ENCODE peak calls at places on chromosome 9, in nine cellular contexts. Y is mesothelial cell of epicardium, H is astrocyte of the spinal cord, Q is fibroblast of the aortic adventitia, B is tibial artery, S is colonic mucosa, Z is epithelial cell of esophagus, X is HCT116, E is A549. P is an unnamed sample.

GRCh38 chr9:120402741-120403542 is 177.0 kb downstream of the CDK5RAP2 start:
- DNase-seq in H (peak; percentile 97), X (peak; percentile 65), B (no peak), S (no peak), Y (no peak), Q (peak; percentile 87), E (peak; percentile 93), Z (peak; percentile 87), P (no peak)

GRCh38 chr9:18928711-18929110 is 104.3 kb downstream of the SAXO1 start:
- DNase-seq in Z (no peak), S (no peak), X (no peak), B (no peak), H (peak; percentile 56), Q (peak; percentile 61), E (no peak), Y (no peak), P (no peak)

GRCh38 chr9:34267660-34268059 is 61.4 kb downstream of the KIF24 start:
- DNase-seq in Z (no peak), Y (no peak), E (no peak), Q (no peak), B (no peak), H (no peak), X (no peak), S (no peak), P (no peak)

GRCh38 chr9:36894695-36895310 is 139.3 kb downstream of the PAX5 start:
- DNase-seq in Y (no peak), Z (no peak), E (no peak), H (no peak), Q (no peak), S (no peak), X (no peak), B (no peak), P (no peak)

GRCh38 chr9:6937209-6937608 is 179.4 kb downstream of the KDM4C start:
- DNase-seq in B (no peak), Q (no peak), Z (no peak), E (no peak), S (no peak), Y (no peak), H (no peak), X (no peak), P (no peak)

GRCh38 chr9:93105620-93106019 is 9.6 kb downstream of the CARD19 start:
- DNase-seq in E (no peak), B (no peak), H (no peak), X (no peak), Z (no peak), Q (no peak), Y (no peak), S (no peak), P (no peak)

GRCh38 chr9:93119953-93120845 is 13.9 kb downstream of the NINJ1 start:
- DNase-seq in E (peak; percentile 89), H (peak; percentile 95), X (peak; percentile 83), Y (peak; percentile 19), Q (peak; percentile 94), S (peak; percentile 72), B (peak; percentile 95), Z (peak; percentile 90), P (peak; percentile 22)

GRCh38 chr9:137313326-137313920 is 11.4 kb upstream of the NRARP start:
- DNase-seq in B (no peak), H (no peak), Z (no peak), S (no peak), X (no peak), E (peak; percentile 27), Q (no peak), Y (no peak), P (peak; percentile 24)

GRCh38 chr9:84667571-84668203 is 1.8 kb upstream of the NTRK2 start:
- DNase-seq in S (peak; percentile 17), Y (no peak), Z (peak; percentile 58), E (peak; percentile 41), B (no peak), H (peak; percentile 43), Q (peak; percentile 12), X (no peak), P (peak; percentile 31)

GRCh38 chr9:90451804-90452203 is 190.8 kb downstream of the DIRAS2 start:
- DNase-seq in Z (no peak), Y (no peak), B (no peak), E (no peak), H (no peak), Q (no peak), X (no peak), S (no peak), P (no peak)

GRCh38 chr9:98094851-98095250 is 24.2 kb downstream of the TRIM14 start:
- DNase-seq in Z (no peak), Q (no peak), S (no peak), E (no peak), Y (no peak), X (no peak), H (no peak), B (no peak), P (no peak)

GRCh38 chr9:24333629-24334028 is 212.1 kb downstream of the IZUMO3 start:
- DNase-seq in X (no peak), S (no peak), Y (no peak), B (no peak), Z (no peak), E (no peak), H (no peak), Q (no peak), P (no peak)
- TF ChIP-seq CTCF in X (no peak), S (no peak), Y (no peak), B (no peak), Z (no peak), E (no peak), H (no peak), Q (no peak), P (peak; percentile 9)

GRCh38 chr9:99171225-99172128 is 50.3 kb downstream of the ALG2 start:
- DNase-seq in Y (no peak), E (no peak), B (no peak), H (no peak), Z (no peak), Q (no peak), S (no peak), X (no peak), P (no peak)

GRCh38 chr9:99167694-99168093 is 54.0 kb downstream of the ALG2 start:
- DNase-seq in B (no peak), H (no peak), Y (no peak), S (no peak), X (no peak), Z (no peak), E (no peak), Q (no peak), P (no peak)

GRCh38 chr9:99169086-99169485 is 52.7 kb downstream of the ALG2 start:
- DNase-seq in S (no peak), H (no peak), Q (no peak), B (no peak), E (no peak), Y (no peak), X (no peak), Z (no peak), P (no peak)

GRCh38 chr9:99172129-99173091 is 49.3 kb downstream of the ALG2 start:
- DNase-seq in H (no peak), B (no peak), E (no peak), S (no peak), Y (no peak), Z (no peak), Q (no peak), X (no peak), P (peak; percentile 81)

GRCh38 chr9:99169982-99170761 is 51.6 kb downstream of the ALG2 start:
- DNase-seq in S (no peak), Y (no peak), B (no peak), Q (no peak), H (no peak), Z (no peak), X (no peak), E (no peak), P (peak; percentile 73)
- TF ChIP-seq CTCF in S (no peak), Y (no peak), B (no peak), Q (no peak), H (no peak), Z (no peak), X (no peak), E (no peak), P (peak; percentile 51)

DNA sequence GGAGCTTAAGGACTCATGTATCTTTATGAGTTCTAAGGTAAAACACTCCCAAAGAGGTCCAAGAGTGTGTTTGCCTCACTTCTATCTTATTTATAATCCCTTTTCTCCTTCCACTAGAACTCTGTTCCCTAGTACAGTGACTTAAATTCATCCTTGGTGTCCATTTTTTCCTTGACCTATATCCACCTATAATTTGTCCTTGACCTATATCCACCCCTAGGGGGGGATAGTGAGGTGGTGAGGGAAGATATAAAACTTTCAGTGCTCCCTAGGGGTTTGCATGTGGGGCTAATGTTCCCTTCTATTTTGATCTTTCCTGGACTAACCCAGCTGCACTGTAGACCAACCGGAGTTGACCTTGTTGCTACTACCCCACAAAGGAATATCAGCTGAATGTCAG is 83.5 kb upstream of the GNAQ start:
- DNase-seq in S (no peak), E (peak; percentile 7), X (no peak), Z (peak; percentile 6), Q (peak; percentile 5), H (no peak), Y (no peak), B (no peak), P (no peak)
- TF ChIP-seq CTCF in S (no peak), E (peak; percentile 26), X (no peak), Z (peak; percentile 23), Q (peak; percentile 44), H (peak; percentile 34), Y (peak; percentile 28), B (no peak), P (peak; percentile 69)

GRCh38 chr9:130110166-130110565 is 56.5 kb downstream of the GPR107 start:
- DNase-seq in X (no peak), S (no peak), Q (no peak), Z (no peak), Y (no peak), E (no peak), B (no peak), H (no peak), P (no peak)
- TF ChIP-seq CTCF in X (peak; percentile 29), S (no peak), Q (no peak), Z (peak; percentile 37), Y (no peak), E (no peak), B (no peak), H (peak; percentile 47), P (no peak)

GRCh38 chr9:71485306-71485705 is 283.0 kb downstream of the CEMIP2 start:
- DNase-seq in H (no peak), E (no peak), Y (no peak), S (no peak), Q (no peak), Z (no peak), B (no peak), X (no peak), P (no peak)

GRCh38 chr9:71483457-71483856 is 284.9 kb downstream of the CEMIP2 start:
- DNase-seq in E (no peak), S (no peak), Y (no peak), H (no peak), X (no peak), Q (no peak), Z (no peak), B (no peak), P (no peak)

GRCh38 chr9:71490810-71491209 is 277.5 kb downstream of the CEMIP2 start:
- DNase-seq in Q (no peak), Y (no peak), H (no peak), B (no peak), E (peak; percentile 8), X (no peak), Z (peak; percentile 30), S (no peak), P (no peak)

GRCh38 chr9:71487046-71487445 is 281.3 kb downstream of the CEMIP2 start:
- DNase-seq in E (peak; percentile 22), S (no peak), Q (no peak), B (no peak), H (no peak), Y (no peak), Z (no peak), X (no peak), P (no peak)
- TF ChIP-seq CTCF in E (no peak), S (no peak), Q (no peak), B (no peak), H (no peak), Y (no peak), Z (no peak), X (peak; percentile 15), P (no peak)

GRCh38 chr9:136021891-136022681 is 60.9 kb upstream of the UBAC1 start:
- DNase-seq in E (no peak), X (no peak), Y (no peak), S (no peak), H (no peak), B (peak; percentile 16), Z (no peak), Q (no peak), P (no peak)
- TF ChIP-seq CTCF in E (no peak), X (no peak), Y (peak; percentile 37), S (no peak), H (peak; percentile 4), B (no peak), Z (peak; percentile 15), Q (no peak), P (peak; percentile 18)

P was measured in glutamatergic neuron.